ENCODE peak calls at places on chromosomes 5 and 9, in four cellular contexts. C is tibial nerve, X is C1 segment of cervical spinal cord, F is LoVo. V is an unnamed sample.

GRCh38 chr5:143337946-143338345 is 65.5 kb downstream of the NR3C1 start:
- DNase-seq in X (no peak), C (no peak), F (no peak), V (no peak)

GRCh38 chr5:77973253-77973609 is 197.1 kb upstream of the TBCA start:
- DNase-seq in F (no peak), X (no peak), C (no peak), V (no peak)

GRCh38 chr9:87862536-87863268 is 20.0 kb upstream of the SPATA31E1 start:
- DNase-seq in C (no peak), F (peak), X (no peak), V (no peak)

GRCh38 chr5:151218177-151218576 is 5.7 kb downstream of the CCDC69 start:
- DNase-seq in C (no peak), X (no peak), F (no peak), V (no peak)

GRCh38 chr5:6755941-6756340 is 42.7 kb downstream of the TENT4A start:
- DNase-seq in X (no peak), C (no peak), F (no peak), V (no peak)

GRCh38 chr5:74360535-74361210 is 279.9 kb downstream of the ENC1 start:
- DNase-seq in F (no peak), X (no peak), C (no peak), V (no peak)

GRCh38 chr5:4563400-4563799 is 576.7 kb upstream of the ADAMTS16 start:
- DNase-seq in C (no peak), F (no peak), X (no peak), V (no peak)

GRCh38 chr5:56329652-56330051 is 96.5 kb upstream of the ANKRD55 start:
- DNase-seq in F (no peak), X (no peak), C (no peak), V (no peak)

GRCh38 chr9:77926314-77926959 is 105.2 kb downstream of the GNAQ start:
- DNase-seq in F (peak), C (no peak), X (no peak), V (no peak)

GRCh38 chr5:101424530-101425175 is 521.6 kb upstream of the ST8SIA4 start:
- DNase-seq in X (no peak), C (no peak), F (no peak), V (no peak)

GRCh38 chr9:137156567-137157375 is 13.1 kb downstream of the LRRC26 start:
- DNase-seq in C (no peak), X (no peak), F (no peak), V (no peak)

GRCh38 chr9:115133649-115134048 is 15.7 kb upstream of the TNC start:
- DNase-seq in C (no peak), F (no peak), X (no peak), V (no peak)

GRCh38 chr5:132110930-132111329 is 37.3 kb downstream of the CSF2 start:
- DNase-seq in X (no peak), F (no peak), C (no peak), V (no peak)

GRCh38 chr5:104412649-104413240 is 850.2 kb upstream of the NUDT12 start:
- DNase-seq in F (no peak), X (no peak), C (no peak), V (no peak)

GRCh38 chr5:10201223-10201868 is 48.3 kb downstream of the ATPSCKMT start:
- DNase-seq in X (no peak), F (no peak), C (no peak), V (no peak)

GRCh38 chr5:77881528-77881927 is 105.4 kb upstream of the TBCA start:
- DNase-seq in X (no peak), C (no peak), F (no peak), V (no peak)

GRCh38 chr9:91186311-91187101 is 175.2 kb downstream of the AUH start:
- DNase-seq in X (no peak), F (no peak), C (no peak), V (no peak)

GRCh38 chr9:79711874-79712273 is 140.1 kb downstream of the TLE4 start:
- DNase-seq in C (no peak), F (no peak), X (no peak), V (no peak)

GRCh38 chr9:74245871-74246552 is 251.1 kb upstream of the RORB start:
- DNase-seq in C (no peak), F (no peak), X (no peak), V (no peak)

GRCh38 chr5:146103594-146103993 is 1.8 kb downstream of the PLAC8L1 start:
- DNase-seq in C (no peak), X (no peak), F (no peak), V (no peak)

GRCh38 chr9:131709741-131710499 is 30.0 kb downstream of the RAPGEF1 start:
- DNase-seq in F (no peak), X (no peak), C (no peak), V (no peak)

GRCh38 chr9:81566074-81566698 is 123.2 kb downstream of the TLE1 start:
- DNase-seq in F (no peak), C (no peak), X (no peak), V (no peak)

GRCh38 chr5:76845890-76846289 is 3.9 kb upstream of the S100Z start:
- DNase-seq in F (no peak), C (no peak), X (no peak), V (no peak)

GRCh38 chr9:4299006-4299795 is 667 bp downstream of the GLIS3 start:
- DNase-seq in F (no peak), X (no peak), C (no peak), V (no peak)

GRCh38 chr5:33423018-33423630 is 17.6 kb upstream of the TARS1 start:
- DNase-seq in C (no peak), X (no peak), F (peak), V (no peak)

GRCh38 chr9:94603259-94603776 is 9.7 kb upstream of the FBP2 start:
- DNase-seq in F (peak), X (peak), C (peak), V (peak)

GRCh38 chr5:172860520-172861443 is 26.7 kb downstream of the ERGIC1 start:
- DNase-seq in X (peak), F (no peak), C (peak), V (peak)

GRCh38 chr9:95793924-95794828 is 81.3 kb upstream of the ERCC6L2 start:
- DNase-seq in F (peak), C (peak), X (no peak), V (no peak)

GRCh38 chr9:122392714-122393113 is 21.9 kb downstream of the PTGS1 start:
- DNase-seq in C (no peak), X (no peak), F (no peak), V (no peak)

GRCh38 chr5:143987751-143988560 is 176.0 kb downstream of the HMHB1 start:
- DNase-seq in C (no peak), X (no peak), F (no peak), V (no peak)